ENCODE peak calls at places on chromosomes 16 and 17, in four cellular contexts. One of them, this sample, is unnamed.

GRCh38 chr17:16929757-16930520 is 42.0 kb downstream of the TNFRSF13B start:
- DNase-seq in Caco-2: no peak
- DNase-seq in neural progenitor cell: no peak
- DNase-seq in A549: no peak
- DNase-seq in this sample: no peak

GRCh38 chr16:87464691-87465300 is 28.0 kb downstream of the ZCCHC14 start:
- DNase-seq in neural progenitor cell: no peak
- DNase-seq in Caco-2: no peak
- DNase-seq in A549: no peak
- DNase-seq in this sample: peak; percentile 99

GRCh38 chr17:35299108-35299507 is 56.2 kb downstream of the SLFN5 start:
- DNase-seq in A549: no peak
- DNase-seq in Caco-2: no peak
- DNase-seq in neural progenitor cell: no peak
- DNase-seq in this sample: no peak

GRCh38 chr16:53129281-53130192 is 74.7 kb downstream of the CHD9 start:
- DNase-seq in Caco-2: no peak
- DNase-seq in A549: no peak
- DNase-seq in neural progenitor cell: no peak
- DNase-seq in this sample: peak; percentile 78

GRCh38 chr17:82217530-82218204 is 5.0 kb upstream of the CCDC57 start:
- DNase-seq in neural progenitor cell: no peak
- DNase-seq in Caco-2: peak; percentile 49
- DNase-seq in A549: peak; percentile 83
- DNase-seq in this sample: peak; percentile 96

GRCh38 chr17:74149597-74150427 is 53.7 kb upstream of the RPL38 start:
- DNase-seq in Caco-2: no peak
- DNase-seq in A549: no peak
- DNase-seq in neural progenitor cell: no peak
- DNase-seq in this sample: no peak

GRCh38 chr17:14082848-14083247 is 13.5 kb downstream of the COX10 start:
- DNase-seq in neural progenitor cell: no peak
- DNase-seq in Caco-2: no peak
- DNase-seq in A549: no peak
- DNase-seq in this sample: no peak

GRCh38 chr16:70611785-70612303 is 34.5 kb upstream of the IL34 start:
- DNase-seq in A549: no peak
- DNase-seq in neural progenitor cell: no peak
- DNase-seq in Caco-2: no peak
- DNase-seq in this sample: no peak

GRCh38 chr17:50675627-50676026 is 32.1 kb downstream of the ANKRD40 start:
- DNase-seq in neural progenitor cell: no peak
- DNase-seq in A549: no peak
- DNase-seq in Caco-2: no peak
- DNase-seq in this sample: no peak

GRCh38 chr16:57871457-57871856 is 69.2 kb upstream of the KIFC3 start:
- DNase-seq in neural progenitor cell: no peak
- DNase-seq in A549: peak; percentile 83
- DNase-seq in Caco-2: no peak
- DNase-seq in this sample: peak; percentile 48

GRCh38 chr17:61088556-61088955 is 311.1 kb upstream of the TBX2 start:
- DNase-seq in A549: no peak
- DNase-seq in Caco-2: no peak
- DNase-seq in neural progenitor cell: no peak
- DNase-seq in this sample: peak; percentile 30

GRCh38 chr17:29918922-29919856 is 10.8 kb downstream of the SSH2 start:
- DNase-seq in Caco-2: no peak
- DNase-seq in A549: no peak
- DNase-seq in neural progenitor cell: no peak
- DNase-seq in this sample: no peak

GRCh38 chr16:67926181-67926742 is 5.4 kb downstream of the CTRL start:
- DNase-seq in A549: no peak
- DNase-seq in Caco-2: no peak
- DNase-seq in neural progenitor cell: no peak
- DNase-seq in this sample: no peak

GRCh38 chr16:62408760-62409159 is 372.5 kb upstream of the CDH8 start:
- DNase-seq in neural progenitor cell: peak; percentile 74
- DNase-seq in A549: no peak
- DNase-seq in Caco-2: no peak
- DNase-seq in this sample: no peak

DNA sequence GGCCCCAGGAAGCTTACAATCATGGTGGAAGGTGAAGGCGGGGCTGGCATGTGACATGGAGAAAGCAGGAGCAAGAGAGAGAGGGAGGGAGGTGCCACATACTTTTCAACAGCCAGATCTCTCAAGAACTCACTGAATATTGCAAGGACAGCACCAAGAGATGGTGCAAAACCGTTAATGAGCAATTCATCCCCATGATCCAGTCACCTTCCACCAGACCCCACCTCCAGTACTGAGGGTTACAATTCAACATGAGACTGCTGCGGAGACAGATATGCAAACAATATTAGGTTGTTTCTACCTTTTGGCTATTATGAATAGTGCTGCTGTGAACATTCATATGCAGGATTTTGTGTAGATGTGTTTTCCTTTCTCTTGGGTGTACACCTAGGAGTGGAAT is 28.7 kb downstream of the PLCG2 start:
- DNase-seq in A549: no peak
- DNase-seq in neural progenitor cell: no peak
- DNase-seq in Caco-2: no peak
- DNase-seq in this sample: no peak
- H3K4me3 ChIP-seq in A549: no peak overlapping the region
- H3K4me3 ChIP-seq in neural progenitor cell: no peak overlapping the region
- H3K4me3 ChIP-seq in Caco-2: no peak overlapping the region
- H3K4me3 ChIP-seq in this sample: no peak overlapping the region

DNA sequence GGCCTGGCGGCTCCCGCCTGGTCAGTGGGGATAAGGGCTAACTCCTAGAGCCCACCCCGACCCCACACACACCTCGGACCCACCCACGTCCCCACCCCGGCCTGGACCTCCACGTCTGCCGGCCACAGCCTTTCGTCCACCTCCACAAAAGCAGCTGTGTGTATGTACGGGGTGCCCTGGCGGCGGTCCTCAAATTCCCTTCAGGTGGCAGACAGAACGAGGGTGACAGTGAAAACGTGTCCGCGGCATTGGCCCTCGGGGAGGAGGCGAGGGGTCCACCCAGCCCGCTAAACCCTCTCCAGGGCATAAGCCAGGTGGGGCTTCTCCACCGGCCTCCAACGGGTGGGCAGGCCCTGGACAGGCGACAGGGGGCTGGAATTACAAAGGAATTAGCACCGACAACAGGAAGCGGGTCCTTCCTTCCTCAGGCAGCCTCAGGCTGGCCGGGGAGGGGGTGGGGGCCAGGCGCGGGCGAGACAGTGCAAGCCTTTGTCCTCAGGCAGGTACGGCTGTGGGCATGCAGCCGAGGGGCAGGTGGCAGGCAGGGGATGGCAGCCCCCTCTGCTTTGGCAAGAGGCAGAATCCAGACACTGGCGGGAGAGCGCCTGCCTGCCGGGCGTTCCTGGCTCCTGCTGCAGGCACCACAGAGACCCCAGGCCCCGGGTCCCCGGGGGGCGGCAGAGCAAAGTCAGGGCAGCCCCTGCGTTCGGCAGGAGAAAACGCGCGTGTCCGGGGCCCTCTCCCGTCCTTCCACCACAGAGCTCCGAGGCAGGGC is 12.3 kb upstream of the PITPNA start:
- DNase-seq in A549: no peak
- DNase-seq in Caco-2: no peak
- DNase-seq in neural progenitor cell: no peak
- DNase-seq in this sample: no peak
- H3K4me3 ChIP-seq in A549: no peak overlapping the region
- H3K4me3 ChIP-seq in Caco-2: no peak overlapping the region
- H3K4me3 ChIP-seq in neural progenitor cell: no peak overlapping the region
- H3K4me3 ChIP-seq in this sample: no peak overlapping the region

DNA sequence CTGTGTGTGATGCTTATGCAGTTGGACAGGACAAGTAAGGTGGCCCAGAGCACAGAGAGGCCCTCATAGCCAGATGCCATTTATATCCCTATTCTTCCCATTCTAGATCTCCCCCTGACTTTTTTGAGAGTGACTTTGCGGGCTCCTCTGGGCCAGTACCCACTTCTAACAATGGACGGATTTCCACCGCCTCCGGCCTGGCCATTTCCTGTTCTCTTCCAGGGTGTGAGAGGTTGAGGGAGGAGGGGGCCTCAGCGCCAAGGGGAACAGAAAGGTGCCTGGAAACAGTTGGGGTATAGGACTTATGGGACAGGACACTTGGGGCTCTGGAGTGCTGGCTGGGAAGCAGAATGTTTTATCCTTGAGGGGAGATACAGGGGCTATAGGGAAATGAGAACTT is 3.4 kb downstream of the TAOK2 start:
- DNase-seq in neural progenitor cell: no peak
- DNase-seq in Caco-2: no peak
- DNase-seq in A549: no peak
- DNase-seq in this sample: no peak
- H3K4me3 ChIP-seq in neural progenitor cell: no peak overlapping the region
- H3K4me3 ChIP-seq in Caco-2: no peak overlapping the region
- H3K4me3 ChIP-seq in A549: no peak overlapping the region
- H3K4me3 ChIP-seq in this sample: no peak overlapping the region

GRCh38 chr16:15749371-15749770 is 99.3 kb downstream of the NDE1 start:
- DNase-seq in A549: no peak
- DNase-seq in neural progenitor cell: no peak
- DNase-seq in Caco-2: no peak
- DNase-seq in this sample: no peak
- H3K4me3 ChIP-seq in A549: no peak overlapping the region
- H3K4me3 ChIP-seq in neural progenitor cell: no peak overlapping the region
- H3K4me3 ChIP-seq in Caco-2: no peak overlapping the region
- H3K4me3 ChIP-seq in this sample: no peak overlapping the region

GRCh38 chr17:66963521-66964082 is 905 bp upstream of the CACNG4 start:
- DNase-seq in Caco-2: peak; percentile 52
- DNase-seq in neural progenitor cell: peak; percentile 65
- DNase-seq in A549: no peak
- DNase-seq in this sample: no peak
- H3K4me3 ChIP-seq in Caco-2: peak overlapping the region; percentile 66
- H3K4me3 ChIP-seq in neural progenitor cell: peak overlapping the region; percentile 41
- H3K4me3 ChIP-seq in A549: peak overlapping the region; percentile 65
- H3K4me3 ChIP-seq in this sample: no peak overlapping the region

DNA sequence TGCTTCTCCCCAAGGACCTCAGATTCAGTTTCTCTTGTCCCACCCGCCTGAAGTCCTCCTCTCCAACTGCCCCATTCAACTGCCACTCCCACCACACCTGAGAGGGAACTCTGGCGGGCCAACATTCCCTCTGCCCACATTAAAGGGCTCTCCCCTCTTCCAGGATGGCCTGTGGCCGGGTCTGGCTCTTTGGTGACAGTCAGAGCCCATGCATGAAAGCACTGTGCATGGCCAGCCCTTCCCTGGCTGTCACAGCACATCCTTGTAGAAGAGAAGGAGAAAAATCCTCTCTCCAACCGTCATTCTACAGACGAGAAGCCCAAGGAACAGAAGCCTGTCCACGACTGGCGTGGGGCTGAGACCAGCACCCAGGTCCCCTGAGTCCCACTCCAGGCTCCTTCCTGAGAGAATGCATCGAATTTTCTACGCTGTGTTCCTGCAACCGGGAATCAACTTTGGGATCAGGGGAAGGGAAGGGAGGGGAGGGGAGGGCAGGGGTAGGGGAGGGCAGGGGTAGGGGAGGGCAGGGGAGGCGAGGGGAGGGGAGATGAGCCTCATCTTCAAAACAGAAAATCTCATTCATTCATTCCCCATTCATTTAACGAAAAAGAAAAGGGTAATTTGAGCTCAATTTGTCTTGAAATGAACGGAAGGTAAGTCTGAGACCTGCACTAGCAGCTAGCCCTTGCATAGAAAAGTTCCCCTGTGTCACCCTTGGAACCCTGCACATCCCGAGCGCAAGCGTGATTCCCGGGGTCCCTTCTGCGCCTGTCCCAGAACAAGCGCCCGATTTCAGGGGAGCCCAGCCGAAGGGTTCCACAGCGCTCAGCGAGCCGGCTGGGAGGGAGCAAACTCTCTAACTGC is at the start of gene ABCC12:
- DNase-seq in Caco-2: no peak
- DNase-seq in neural progenitor cell: no peak
- DNase-seq in A549: no peak
- DNase-seq in this sample: no peak
- H3K4me3 ChIP-seq in Caco-2: no peak within 1 kb of the TSS
- H3K4me3 ChIP-seq in neural progenitor cell: no peak within 1 kb of the TSS
- H3K4me3 ChIP-seq in A549: no peak within 1 kb of the TSS
- H3K4me3 ChIP-seq in this sample: no peak within 1 kb of the TSS

This sample was measured in fibroblast of villous mesenchyme.